ENCODE peak calls at places on chromosomes 12 and 14, in eight cellular contexts. One of them, this sample, is unnamed.

GRCh38 chr12:121898287-121898686 is 9.7 kb downstream of the PSMD9 start:
- DNase-seq in AG09309: no peak
- DNase-seq in OCI-LY7: no peak
- DNase-seq in GM12865: no peak
- DNase-seq in hepatocyte: no peak
- DNase-seq in ascending aorta: no peak
- DNase-seq in sigmoid colon: no peak
- DNase-seq in foreskin fibroblast: no peak
- DNase-seq in this sample: no peak

GRCh38 chr12:65825573-65826512 is 1.6 kb downstream of the HMGA2 start:
- DNase-seq in AG09309: no peak
- DNase-seq in OCI-LY7: no peak
- DNase-seq in foreskin fibroblast: peak; percentile 16
- DNase-seq in GM12865: peak; percentile 24
- DNase-seq in sigmoid colon: peak; percentile 63
- DNase-seq in ascending aorta: no peak
- DNase-seq in hepatocyte: peak; percentile 49
- DNase-seq in this sample: no peak

GRCh38 chr12:12510141-12510540 is 52.5 kb downstream of the DUSP16 start:
- DNase-seq in hepatocyte: no peak
- DNase-seq in GM12865: no peak
- DNase-seq in foreskin fibroblast: peak; percentile 70
- DNase-seq in AG09309: peak; percentile 45
- DNase-seq in ascending aorta: no peak
- DNase-seq in OCI-LY7: no peak
- DNase-seq in sigmoid colon: no peak
- DNase-seq in this sample: no peak

GRCh38 chr12:117402363-117402762 is 40.9 kb upstream of the NOS1 start:
- DNase-seq in AG09309: no peak
- DNase-seq in foreskin fibroblast: no peak
- DNase-seq in OCI-LY7: no peak
- DNase-seq in hepatocyte: no peak
- DNase-seq in sigmoid colon: no peak
- DNase-seq in GM12865: no peak
- DNase-seq in ascending aorta: no peak
- DNase-seq in this sample: no peak

GRCh38 chr14:102050625-102051024 is 36.2 kb downstream of the HSP90AA1 start:
- DNase-seq in hepatocyte: no peak
- DNase-seq in GM12865: no peak
- DNase-seq in foreskin fibroblast: peak; percentile 56
- DNase-seq in OCI-LY7: no peak
- DNase-seq in sigmoid colon: no peak
- DNase-seq in ascending aorta: no peak
- DNase-seq in AG09309: peak; percentile 63
- DNase-seq in this sample: peak; percentile 88

GRCh38 chr12:69027411-69027811 is 94.4 kb upstream of the CPM start:
- DNase-seq in sigmoid colon: no peak
- DNase-seq in foreskin fibroblast: peak; percentile 46
- DNase-seq in OCI-LY7: no peak
- DNase-seq in hepatocyte: no peak
- DNase-seq in ascending aorta: no peak
- DNase-seq in AG09309: no peak
- DNase-seq in GM12865: no peak
- DNase-seq in this sample: no peak

GRCh38 chr14:56730468-56731145 is 79.7 kb downstream of the OTX2 start:
- DNase-seq in sigmoid colon: no peak
- DNase-seq in foreskin fibroblast: no peak
- DNase-seq in ascending aorta: no peak
- DNase-seq in GM12865: no peak
- DNase-seq in hepatocyte: peak; percentile 19
- DNase-seq in OCI-LY7: no peak
- DNase-seq in AG09309: no peak
- DNase-seq in this sample: no peak

GRCh38 chr12:19750116-19750644 is 310.9 kb downstream of the AEBP2 start:
- DNase-seq in hepatocyte: no peak
- DNase-seq in foreskin fibroblast: no peak
- DNase-seq in ascending aorta: no peak
- DNase-seq in OCI-LY7: no peak
- DNase-seq in AG09309: no peak
- DNase-seq in GM12865: no peak
- DNase-seq in sigmoid colon: no peak
- DNase-seq in this sample: no peak

GRCh38 chr12:12599750-12600643 is 11.7 kb upstream of the CREBL2 start:
- DNase-seq in AG09309: no peak
- DNase-seq in sigmoid colon: no peak
- DNase-seq in hepatocyte: no peak
- DNase-seq in foreskin fibroblast: no peak
- DNase-seq in GM12865: no peak
- DNase-seq in ascending aorta: no peak
- DNase-seq in OCI-LY7: no peak
- DNase-seq in this sample: no peak

GRCh38 chr12:128753438-128753837 is 70.3 kb downstream of the SLC15A4 start:
- DNase-seq in sigmoid colon: no peak
- DNase-seq in ascending aorta: no peak
- DNase-seq in GM12865: no peak
- DNase-seq in OCI-LY7: no peak
- DNase-seq in foreskin fibroblast: no peak
- DNase-seq in AG09309: no peak
- DNase-seq in hepatocyte: no peak
- DNase-seq in this sample: no peak

GRCh38 chr14:64763801-64764511 is 59.7 kb downstream of the PLEKHG3 start:
- DNase-seq in hepatocyte: peak; percentile 40
- DNase-seq in ascending aorta: no peak
- DNase-seq in GM12865: no peak
- DNase-seq in foreskin fibroblast: peak; percentile 68
- DNase-seq in sigmoid colon: no peak
- DNase-seq in AG09309: peak; percentile 17
- DNase-seq in OCI-LY7: no peak
- DNase-seq in this sample: no peak

GRCh38 chr12:115956236-115956635 is 321.3 kb downstream of the MED13L start:
- DNase-seq in OCI-LY7: no peak
- DNase-seq in ascending aorta: no peak
- DNase-seq in AG09309: no peak
- DNase-seq in foreskin fibroblast: no peak
- DNase-seq in hepatocyte: no peak
- DNase-seq in GM12865: no peak
- DNase-seq in sigmoid colon: no peak
- DNase-seq in this sample: no peak

GRCh38 chr12:111024205-111024794 is 103.9 kb upstream of the MYL2 start:
- DNase-seq in ascending aorta: no peak
- DNase-seq in OCI-LY7: peak; percentile 74
- DNase-seq in AG09309: no peak
- DNase-seq in foreskin fibroblast: peak; percentile 41
- DNase-seq in sigmoid colon: peak; percentile 71
- DNase-seq in hepatocyte: peak; percentile 81
- DNase-seq in GM12865: peak; percentile 50
- DNase-seq in this sample: peak; percentile 55

GRCh38 chr14:38553586-38553985 is 297.7 kb upstream of the CLEC14A start:
- DNase-seq in hepatocyte: no peak
- DNase-seq in OCI-LY7: no peak
- DNase-seq in AG09309: peak; percentile 84
- DNase-seq in foreskin fibroblast: peak; percentile 85
- DNase-seq in GM12865: no peak
- DNase-seq in ascending aorta: no peak
- DNase-seq in sigmoid colon: no peak
- DNase-seq in this sample: no peak

GRCh38 chr12:66048843-66049537 is 81.6 kb downstream of the LLPH start:
- DNase-seq in foreskin fibroblast: peak; percentile 47
- DNase-seq in OCI-LY7: no peak
- DNase-seq in ascending aorta: no peak
- DNase-seq in AG09309: no peak
- DNase-seq in hepatocyte: peak; percentile 24
- DNase-seq in GM12865: no peak
- DNase-seq in sigmoid colon: no peak
- DNase-seq in this sample: peak; percentile 3

GRCh38 chr14:70640938-70641547 is 673 bp upstream of the TTC9 start:
- DNase-seq in sigmoid colon: peak; percentile 72
- DNase-seq in ascending aorta: no peak
- DNase-seq in GM12865: peak; percentile 88
- DNase-seq in hepatocyte: peak; percentile 62
- DNase-seq in AG09309: no peak
- DNase-seq in foreskin fibroblast: peak; percentile 65
- DNase-seq in OCI-LY7: peak; percentile 85
- DNase-seq in this sample: peak; percentile 41

GRCh38 chr14:104134061-104134965 is 4.1 kb upstream of the KIF26A start:
- DNase-seq in OCI-LY7: no peak
- DNase-seq in AG09309: no peak
- DNase-seq in ascending aorta: no peak
- DNase-seq in hepatocyte: no peak
- DNase-seq in sigmoid colon: no peak
- DNase-seq in GM12865: no peak
- DNase-seq in foreskin fibroblast: no peak
- DNase-seq in this sample: no peak

GRCh38 chr12:27359578-27360340 is 27.1 kb downstream of the BMAL2 start:
- DNase-seq in ascending aorta: no peak
- DNase-seq in hepatocyte: no peak
- DNase-seq in foreskin fibroblast: no peak
- DNase-seq in OCI-LY7: no peak
- DNase-seq in AG09309: no peak
- DNase-seq in sigmoid colon: no peak
- DNase-seq in GM12865: no peak
- DNase-seq in this sample: no peak

GRCh38 chr14:95535226-95536021 is 574 bp downstream of the GLRX5 start:
- DNase-seq in AG09309: no peak
- DNase-seq in ascending aorta: no peak
- DNase-seq in sigmoid colon: no peak
- DNase-seq in foreskin fibroblast: no peak
- DNase-seq in OCI-LY7: peak; percentile 40
- DNase-seq in GM12865: peak; percentile 39
- DNase-seq in hepatocyte: peak; percentile 48
- DNase-seq in this sample: no peak

GRCh38 chr14:67457782-67458181 is 30.7 kb downstream of the TMEM229B start:
- DNase-seq in GM12865: no peak
- DNase-seq in ascending aorta: no peak
- DNase-seq in sigmoid colon: no peak
- DNase-seq in hepatocyte: no peak
- DNase-seq in AG09309: no peak
- DNase-seq in foreskin fibroblast: peak; percentile 29
- DNase-seq in OCI-LY7: no peak
- DNase-seq in this sample: peak; percentile 67

GRCh38 chr12:88208661-88209060 is 66.6 kb downstream of the TMTC3 start:
- DNase-seq in OCI-LY7: no peak
- DNase-seq in GM12865: no peak
- DNase-seq in sigmoid colon: no peak
- DNase-seq in ascending aorta: no peak
- DNase-seq in hepatocyte: no peak
- DNase-seq in AG09309: no peak
- DNase-seq in foreskin fibroblast: no peak
- DNase-seq in this sample: no peak
- TF ChIP-seq CTCF in OCI-LY7: no peak
- TF ChIP-seq CTCF in GM12865: no peak
- TF ChIP-seq CTCF in sigmoid colon: no peak
- TF ChIP-seq CTCF in ascending aorta: no peak
- TF ChIP-seq CTCF in hepatocyte: no peak
- TF ChIP-seq CTCF in AG09309: no peak
- TF ChIP-seq CTCF in foreskin fibroblast: no peak
- TF ChIP-seq CTCF in this sample: no peak

GRCh38 chr14:21300892-21301291 is 21.0 kb downstream of the RPGRIP1 start:
- DNase-seq in OCI-LY7: peak; percentile 51
- DNase-seq in sigmoid colon: no peak
- DNase-seq in AG09309: no peak
- DNase-seq in hepatocyte: peak; percentile 37
- DNase-seq in ascending aorta: no peak
- DNase-seq in GM12865: peak; percentile 28
- DNase-seq in foreskin fibroblast: peak; percentile 18
- DNase-seq in this sample: peak; percentile 21
- H3K4me3 ChIP-seq in OCI-LY7: peak overlapping the region; percentile 57
- H3K4me3 ChIP-seq in sigmoid colon: peak overlapping the region; percentile 16
- H3K4me3 ChIP-seq in AG09309: no peak overlapping the region
- H3K4me3 ChIP-seq in hepatocyte: peak overlapping the region; percentile 16
- H3K4me3 ChIP-seq in ascending aorta: peak overlapping the region; percentile 34
- H3K4me3 ChIP-seq in GM12865: peak overlapping the region; percentile 1
- H3K4me3 ChIP-seq in foreskin fibroblast: no peak overlapping the region
- H3K4me3 ChIP-seq in this sample: peak overlapping the region; percentile 49

DNA sequence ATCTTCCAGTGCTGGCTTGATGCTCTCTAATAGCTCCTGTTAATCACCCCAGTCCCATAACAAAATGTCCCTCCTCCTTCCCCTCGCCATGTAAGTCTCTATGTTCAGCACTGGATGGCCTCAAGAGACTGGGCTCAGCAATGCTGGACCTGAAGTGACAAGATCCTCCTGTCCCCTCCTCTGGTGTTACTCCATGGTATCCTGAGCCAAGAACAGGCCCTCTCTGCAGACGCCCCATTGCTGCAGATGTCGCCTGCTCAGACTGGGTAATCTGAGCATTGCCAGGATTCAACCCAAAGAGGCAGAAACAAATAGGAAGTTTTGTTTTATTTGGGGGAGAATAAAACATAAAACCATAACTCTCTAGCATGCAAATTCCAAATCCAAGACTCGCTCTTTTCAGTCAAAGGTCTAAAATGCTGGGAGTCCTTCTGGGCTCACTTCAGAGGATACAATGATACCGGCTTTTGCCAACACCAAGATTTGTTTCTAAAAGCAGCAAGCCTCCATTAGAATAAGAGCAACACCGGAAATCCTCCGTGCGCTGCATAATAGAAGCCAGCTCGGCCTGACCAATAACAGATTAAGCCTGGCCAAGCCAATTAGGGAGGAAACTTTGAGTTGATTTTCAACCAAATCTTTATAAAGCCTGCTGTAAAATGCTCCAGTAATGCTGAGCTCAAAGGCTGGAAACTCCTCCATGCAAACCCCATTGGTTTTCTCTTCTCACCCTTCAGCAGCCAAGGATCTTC is 149.9 kb downstream of the NTF3 start:
- DNase-seq in AG09309: no peak
- DNase-seq in foreskin fibroblast: no peak
- DNase-seq in ascending aorta: no peak
- DNase-seq in hepatocyte: no peak
- DNase-seq in GM12865: no peak
- DNase-seq in OCI-LY7: no peak
- DNase-seq in sigmoid colon: no peak
- DNase-seq in this sample: no peak
- TF ChIP-seq CTCF in AG09309: no peak
- TF ChIP-seq CTCF in foreskin fibroblast: no peak
- TF ChIP-seq CTCF in ascending aorta: no peak
- TF ChIP-seq CTCF in hepatocyte: no peak
- TF ChIP-seq CTCF in GM12865: no peak
- TF ChIP-seq CTCF in OCI-LY7: no peak
- TF ChIP-seq CTCF in sigmoid colon: no peak
- TF ChIP-seq CTCF in this sample: no peak

GRCh38 chr14:59869381-59870255 is 958 bp downstream of the RTN1 start:
- DNase-seq in GM12865: no peak
- DNase-seq in foreskin fibroblast: peak; percentile 7
- DNase-seq in hepatocyte: no peak
- DNase-seq in OCI-LY7: no peak
- DNase-seq in sigmoid colon: peak; percentile 64
- DNase-seq in AG09309: no peak
- DNase-seq in ascending aorta: no peak
- DNase-seq in this sample: no peak

GRCh38 chr14:59868021-59868420 is 2.6 kb downstream of the RTN1 start:
- DNase-seq in foreskin fibroblast: no peak
- DNase-seq in sigmoid colon: no peak
- DNase-seq in hepatocyte: no peak
- DNase-seq in AG09309: no peak
- DNase-seq in GM12865: no peak
- DNase-seq in ascending aorta: no peak
- DNase-seq in OCI-LY7: no peak
- DNase-seq in this sample: no peak

GRCh38 chr14:59871166-59871495 is 555 bp upstream of the RTN1 start:
- DNase-seq in foreskin fibroblast: no peak
- DNase-seq in ascending aorta: no peak
- DNase-seq in sigmoid colon: no peak
- DNase-seq in AG09309: no peak
- DNase-seq in OCI-LY7: no peak
- DNase-seq in GM12865: no peak
- DNase-seq in hepatocyte: no peak
- DNase-seq in this sample: no peak

GRCh38 chr14:59870277-59871165 is at the start of gene RTN1:
- DNase-seq in sigmoid colon: peak; percentile 71
- DNase-seq in OCI-LY7: no peak
- DNase-seq in AG09309: no peak
- DNase-seq in GM12865: peak; percentile 51
- DNase-seq in foreskin fibroblast: peak; percentile 75
- DNase-seq in ascending aorta: no peak
- DNase-seq in hepatocyte: peak; percentile 63
- DNase-seq in this sample: peak; percentile 68
- H3K4me3 ChIP-seq in sigmoid colon: peak within 1 kb of the TSS; percentile 49
- H3K4me3 ChIP-seq in OCI-LY7: peak within 1 kb of the TSS; percentile 37
- H3K4me3 ChIP-seq in AG09309: peak within 1 kb of the TSS; percentile 46
- H3K4me3 ChIP-seq in GM12865: peak within 1 kb of the TSS; percentile 42
- H3K4me3 ChIP-seq in foreskin fibroblast: peak within 1 kb of the TSS; percentile 38
- H3K4me3 ChIP-seq in ascending aorta: peak within 1 kb of the TSS; percentile 54
- H3K4me3 ChIP-seq in hepatocyte: peak within 1 kb of the TSS; percentile 59
- H3K4me3 ChIP-seq in this sample: peak within 1 kb of the TSS; percentile 7

This sample was measured in adrenal gland.